ENCODE peak calls at places on chromosomes 12 and 14, in ten cellular contexts. Q, F, Z, D, V, G, Y, B, M and S are unnamed samples.

GRCh38 chr12:68210875-68211274 is 14.7 kb downstream of the IL26 start:
- DNase-seq in Q (no peak), F (no peak), Z (no peak), D (no peak), V (no peak), G (no peak), Y (no peak), B (no peak), M (no peak), S (no peak)

GRCh38 chr12:133058203-133059125 is 21.2 kb downstream of the ZNF84 start:
- DNase-seq in Q (no peak), F (no peak), Z (no peak), D (no peak), V (peak), G (peak), Y (no peak), B (no peak), M (no peak), S (no peak)

GRCh38 chr12:27309293-27309994 is 23.2 kb upstream of the BMAL2 start:
- DNase-seq in Q (no peak), F (no peak), Z (no peak), D (no peak), V (no peak), G (no peak), Y (no peak), B (no peak), M (no peak), S (no peak)

GRCh38 chr12:27618836-27619235 is 77.4 kb upstream of the REP15 start:
- DNase-seq in Q (no peak), F (no peak), Z (no peak), D (no peak), V (peak), G (no peak), Y (no peak), B (peak), M (no peak), S (no peak)

GRCh38 chr12:57889541-57889989 is 43.0 kb upstream of the CTDSP2 start:
- DNase-seq in Q (no peak), F (no peak), Z (peak), D (no peak), V (peak), G (peak), Y (no peak), B (peak), M (no peak), S (no peak)

GRCh38 chr14:67704484-67705089 is 2.9 kb downstream of the RDH12 start:
- DNase-seq in Q (peak), F (peak), Z (peak), D (no peak), V (peak), G (peak), Y (peak), B (peak), M (no peak), S (peak)

GRCh38 chr14:31070431-31070830 is 44.3 kb upstream of the STRN3 start:
- DNase-seq in Q (no peak), F (no peak), Z (no peak), D (peak), V (peak), G (peak), Y (no peak), B (peak), M (no peak), S (peak)

GRCh38 chr12:132248439-132249157 is 80.8 kb downstream of the GALNT9 start:
- DNase-seq in Q (no peak), F (no peak), Z (no peak), D (no peak), V (peak), G (peak), Y (no peak), B (no peak), M (no peak), S (no peak)

GRCh38 chr12:32039341-32039740 is 67.3 kb upstream of the BICD1 start:
- DNase-seq in Q (peak), F (no peak), Z (peak), D (no peak), V (peak), G (peak), Y (no peak), B (no peak), M (no peak), S (no peak)

GRCh38 chr12:93852067-93852466 is 174.9 kb downstream of the CRADD start:
- DNase-seq in Q (no peak), F (no peak), Z (no peak), D (no peak), V (no peak), G (no peak), Y (no peak), B (no peak), M (no peak), S (no peak)

GRCh38 chr14:50677527-50678063 is 9.5 kb upstream of the SAV1 start:
- DNase-seq in Q (no peak), F (no peak), Z (no peak), D (no peak), V (peak), G (peak), Y (no peak), B (peak), M (no peak), S (peak)

GRCh38 chr14:24339284-24340151 is at the start of gene RIPK3:
- DNase-seq in Q (no peak), F (no peak), Z (no peak), D (no peak), V (no peak), G (no peak), Y (no peak), B (no peak), M (no peak), S (no peak)

GRCh38 chr14:51554339-51554920 is 97.3 kb upstream of the FRMD6 start:
- DNase-seq in Q (no peak), F (no peak), Z (no peak), D (peak), V (peak), G (peak), Y (no peak), B (peak), M (no peak), S (peak)

GRCh38 chr12:116919706-116920485 is 9.1 kb downstream of the FBXW8 start:
- DNase-seq in Q (no peak), F (no peak), Z (no peak), D (no peak), V (no peak), G (no peak), Y (no peak), B (no peak), M (no peak), S (no peak)

GRCh38 chr12:1318327-1319031 is 275.9 kb downstream of the FBXL14 start:
- DNase-seq in Q (no peak), F (no peak), Z (peak), D (peak), V (peak), G (peak), Y (no peak), B (peak), M (no peak), S (peak)

GRCh38 chr12:121795029-121795977 is 1.8 kb upstream of the RHOF start:
- DNase-seq in Q (peak), F (peak), Z (peak), D (no peak), V (peak), G (peak), Y (peak), B (peak), M (peak), S (peak)
- H3K4me3 ChIP-seq in Q (peak), F (peak), Z (no peak), D (no peak), V (peak), G (no peak), Y (peak), B (no peak), M (no peak), S (no peak)

DNA sequence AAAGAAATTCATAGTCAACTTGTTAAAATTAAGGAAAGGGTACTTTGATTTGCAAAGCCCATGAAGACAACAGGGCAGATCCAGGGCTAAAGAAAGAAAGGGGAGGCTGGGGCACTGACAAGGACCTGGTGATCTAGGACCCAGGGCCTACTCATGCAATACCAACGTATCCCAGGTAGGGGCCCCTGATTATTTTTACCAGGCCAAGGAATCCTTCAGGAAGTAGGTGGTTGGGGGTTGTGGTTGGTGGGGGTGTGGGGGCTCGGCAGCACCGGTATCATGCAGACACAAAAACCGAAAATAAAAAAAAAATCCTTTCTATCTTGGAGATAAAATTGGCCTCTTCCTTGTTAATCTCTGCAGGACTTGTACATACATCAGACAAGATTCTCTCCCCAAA is 47.5 kb downstream of the GSC start:
- DNase-seq in Q (no peak), F (no peak), Z (no peak), D (no peak), V (no peak), G (no peak), Y (no peak), B (no peak), M (no peak), S (no peak)
- TF ChIP-seq CTCF in Q (no peak), F (no peak), Z (no peak), D (no peak), V (no peak), G (no peak), Y (no peak), B (no peak), M (no peak), S (no peak)

GRCh38 chr12:14126692-14127091 is 145.3 kb upstream of the GRIN2B start:
- DNase-seq in Q (no peak), F (no peak), Z (no peak), D (no peak), V (no peak), G (no peak), Y (no peak), B (no peak), M (no peak), S (no peak)
- H3K4me3 ChIP-seq in Q (no peak), F (no peak), Z (no peak), D (no peak), V (no peak), G (no peak), Y (no peak), B (no peak), M (no peak), S (no peak)

GRCh38 chr12:92827836-92828431 is 101.2 kb downstream of the EEA1 start:
- DNase-seq in Q (peak), F (peak), Z (no peak), D (no peak), V (peak), G (peak), Y (peak), B (peak), M (no peak), S (peak)
- TF ChIP-seq CTCF in Q (peak), F (peak), Z (peak), D (peak), V (peak), G (peak), Y (peak), B (peak), M (peak), S (peak)

DNA sequence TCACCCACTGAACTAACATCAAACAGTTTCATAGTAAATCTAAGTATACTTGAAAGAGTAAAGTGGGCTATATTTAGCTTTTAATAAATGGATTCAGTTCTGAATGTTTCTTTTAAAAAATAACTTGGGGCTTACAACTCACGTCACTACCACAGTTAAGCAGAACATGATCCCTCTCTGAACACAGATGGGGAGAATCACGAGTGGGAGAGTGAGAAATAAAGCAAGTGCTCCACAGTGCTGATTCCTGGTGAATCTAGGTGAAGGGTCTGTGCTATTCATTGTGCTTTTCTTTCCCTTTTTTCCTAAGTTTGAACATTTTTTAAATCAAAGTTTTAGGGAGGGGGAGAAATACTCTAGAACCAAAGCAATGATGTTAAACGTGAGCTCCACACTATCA is 251.2 kb downstream of the FOXN3 start:
- DNase-seq in Q (no peak), F (no peak), Z (no peak), D (no peak), V (peak), G (no peak), Y (no peak), B (no peak), M (no peak), S (no peak)
- H3K4me3 ChIP-seq in Q (no peak), F (no peak), Z (no peak), D (no peak), V (no peak), G (no peak), Y (no peak), B (no peak), M (no peak), S (no peak)

GRCh38 chr14:95535226-95536021 is 574 bp downstream of the GLRX5 start:
- DNase-seq in Q (peak), F (no peak), Z (peak), D (no peak), V (no peak), G (no peak), Y (no peak), B (no peak), M (no peak), S (no peak)

GRCh38 chr14:95536036-95536577 is 1.3 kb downstream of the GLRX5 start:
- DNase-seq in Q (no peak), F (no peak), Z (no peak), D (no peak), V (no peak), G (no peak), Y (peak), B (no peak), M (no peak), S (no peak)

GRCh38 chr14:95533822-95534221 is 1.0 kb upstream of the GLRX5 start:
- DNase-seq in Q (no peak), F (no peak), Z (peak), D (no peak), V (no peak), G (no peak), Y (no peak), B (no peak), M (no peak), S (no peak)

GRCh38 chr14:95533391-95533821 is 1.4 kb upstream of the GLRX5 start:
- DNase-seq in Q (no peak), F (no peak), Z (peak), D (no peak), V (peak), G (peak), Y (peak), B (peak), M (no peak), S (no peak)

GRCh38 chr14:95534299-95535225 is at the start of gene GLRX5:
- DNase-seq in Q (peak), F (peak), Z (peak), D (peak), V (peak), G (peak), Y (peak), B (peak), M (peak), S (peak)
- TF ChIP-seq CTCF in Q (no peak), F (no peak), Z (no peak), D (no peak), V (no peak), G (no peak), Y (no peak), B (no peak), M (no peak), S (no peak)